ENCODE peak calls at places on chromosomes 13 and 19, in ten cellular contexts. One of them, this sample, is unnamed. For H3K4me1, the result is how much of the 10 kb centered on the place peaks cover.

GRCh38 chr13:23466144-23467002 is 32.9 kb upstream of the SACS start:
- DNase-seq in heart left ventricle: peak
- DNase-seq in IMR-90: peak
- DNase-seq in adrenal gland: peak
- DNase-seq in CD8-positive, alpha-beta T cell: peak
- DNase-seq in CD8-positive, alpha-beta memory T cell: peak
- DNase-seq in effector memory CD4-positive, alpha-beta T cell: peak
- DNase-seq in left ventricle myocardium inferior: peak
- DNase-seq in neural progenitor cell: peak
- DNase-seq in ovary: peak
- DNase-seq in this sample: peak

GRCh38 chr19:57317503-57317902 is 2.8 kb upstream of the ZNF543 start:
- DNase-seq in heart left ventricle: no peak
- DNase-seq in IMR-90: no peak
- DNase-seq in adrenal gland: no peak
- DNase-seq in CD8-positive, alpha-beta T cell: no peak
- DNase-seq in CD8-positive, alpha-beta memory T cell: no peak
- DNase-seq in effector memory CD4-positive, alpha-beta T cell: no peak
- DNase-seq in left ventricle myocardium inferior: no peak
- DNase-seq in neural progenitor cell: peak
- DNase-seq in ovary: no peak
- DNase-seq in this sample: no peak

GRCh38 chr13:109205315-109205714 is 575.9 kb downstream of the MYO16 start:
- DNase-seq in heart left ventricle: no peak
- DNase-seq in IMR-90: no peak
- DNase-seq in adrenal gland: no peak
- DNase-seq in CD8-positive, alpha-beta T cell: no peak
- DNase-seq in CD8-positive, alpha-beta memory T cell: no peak
- DNase-seq in effector memory CD4-positive, alpha-beta T cell: no peak
- DNase-seq in left ventricle myocardium inferior: no peak
- DNase-seq in neural progenitor cell: no peak
- DNase-seq in ovary: no peak
- DNase-seq in this sample: no peak

GRCh38 chr19:46678110-46678732 is 17.2 kb upstream of the DACT3 start:
- DNase-seq in heart left ventricle: no peak
- DNase-seq in IMR-90: no peak
- DNase-seq in adrenal gland: no peak
- DNase-seq in CD8-positive, alpha-beta T cell: peak
- DNase-seq in CD8-positive, alpha-beta memory T cell: peak
- DNase-seq in effector memory CD4-positive, alpha-beta T cell: peak
- DNase-seq in left ventricle myocardium inferior: no peak
- DNase-seq in neural progenitor cell: peak
- DNase-seq in ovary: no peak
- DNase-seq in this sample: no peak

GRCh38 chr19:4371898-4372629 is 28.3 kb downstream of the SH3GL1 start:
- DNase-seq in heart left ventricle: no peak
- DNase-seq in IMR-90: no peak
- DNase-seq in adrenal gland: peak
- DNase-seq in CD8-positive, alpha-beta T cell: no peak
- DNase-seq in CD8-positive, alpha-beta memory T cell: no peak
- DNase-seq in effector memory CD4-positive, alpha-beta T cell: no peak
- DNase-seq in left ventricle myocardium inferior: no peak
- DNase-seq in neural progenitor cell: no peak
- DNase-seq in ovary: peak
- DNase-seq in this sample: no peak

GRCh38 chr19:32708457-32708856 is 11.1 kb upstream of the TDRD12 start:
- DNase-seq in heart left ventricle: no peak
- DNase-seq in IMR-90: no peak
- DNase-seq in adrenal gland: no peak
- DNase-seq in CD8-positive, alpha-beta T cell: no peak
- DNase-seq in CD8-positive, alpha-beta memory T cell: peak
- DNase-seq in effector memory CD4-positive, alpha-beta T cell: no peak
- DNase-seq in left ventricle myocardium inferior: no peak
- DNase-seq in neural progenitor cell: no peak
- DNase-seq in ovary: no peak
- DNase-seq in this sample: no peak

GRCh38 chr13:50650936-50651638 is 192.4 kb downstream of the DLEU7 start:
- DNase-seq in heart left ventricle: no peak
- DNase-seq in IMR-90: peak
- DNase-seq in adrenal gland: no peak
- DNase-seq in CD8-positive, alpha-beta T cell: no peak
- DNase-seq in CD8-positive, alpha-beta memory T cell: no peak
- DNase-seq in effector memory CD4-positive, alpha-beta T cell: no peak
- DNase-seq in left ventricle myocardium inferior: no peak
- DNase-seq in neural progenitor cell: no peak
- DNase-seq in ovary: no peak
- DNase-seq in this sample: no peak

GRCh38 chr19:45320997-45321775 is 1.5 kb downstream of the CKM start:
- DNase-seq in heart left ventricle: no peak
- DNase-seq in IMR-90: no peak
- DNase-seq in adrenal gland: no peak
- DNase-seq in CD8-positive, alpha-beta T cell: no peak
- DNase-seq in CD8-positive, alpha-beta memory T cell: no peak
- DNase-seq in effector memory CD4-positive, alpha-beta T cell: no peak
- DNase-seq in left ventricle myocardium inferior: no peak
- DNase-seq in neural progenitor cell: no peak
- DNase-seq in ovary: no peak
- DNase-seq in this sample: no peak

DNA sequence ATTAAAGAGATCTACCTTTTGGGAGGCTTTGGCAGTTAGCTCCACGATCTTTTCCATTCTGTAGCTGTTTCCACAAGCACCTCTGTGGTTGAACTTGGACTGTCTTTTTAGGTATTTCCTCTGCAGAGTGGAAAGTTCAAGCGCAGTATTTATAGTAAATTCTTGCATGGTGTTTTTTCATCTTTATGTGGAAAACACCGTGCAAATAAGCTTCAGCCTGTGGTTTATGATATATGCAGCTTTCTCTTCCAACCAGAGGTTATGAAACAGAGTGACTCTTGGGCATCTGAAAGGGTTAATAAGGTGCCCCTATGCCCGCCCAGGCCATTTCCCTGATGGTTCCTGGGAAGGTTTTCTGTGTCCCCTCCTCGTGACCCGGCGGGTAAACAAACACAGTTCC is 39.6 kb upstream of the RNF113B start:
- DNase-seq in heart left ventricle: no peak
- DNase-seq in IMR-90: peak
- DNase-seq in adrenal gland: no peak
- DNase-seq in CD8-positive, alpha-beta T cell: no peak
- DNase-seq in CD8-positive, alpha-beta memory T cell: no peak
- DNase-seq in effector memory CD4-positive, alpha-beta T cell: no peak
- DNase-seq in left ventricle myocardium inferior: no peak
- DNase-seq in neural progenitor cell: no peak
- DNase-seq in ovary: no peak
- DNase-seq in this sample: no peak
- H3K4me1 ChIP-seq in heart left ventricle: under half
- H3K4me1 ChIP-seq in IMR-90: under half
- H3K4me1 ChIP-seq in adrenal gland: under half
- H3K4me1 ChIP-seq in CD8-positive, alpha-beta T cell: under half
- H3K4me1 ChIP-seq in CD8-positive, alpha-beta memory T cell: under half
- H3K4me1 ChIP-seq in effector memory CD4-positive, alpha-beta T cell: under half
- H3K4me1 ChIP-seq in left ventricle myocardium inferior: under half
- H3K4me1 ChIP-seq in neural progenitor cell: under half
- H3K4me1 ChIP-seq in ovary: under half
- H3K4me1 ChIP-seq in this sample: half or more

GRCh38 chr13:106922384-106922783 is 354.4 kb upstream of the ARGLU1 start:
- DNase-seq in heart left ventricle: no peak
- DNase-seq in IMR-90: no peak
- DNase-seq in adrenal gland: no peak
- DNase-seq in CD8-positive, alpha-beta T cell: no peak
- DNase-seq in CD8-positive, alpha-beta memory T cell: no peak
- DNase-seq in effector memory CD4-positive, alpha-beta T cell: no peak
- DNase-seq in left ventricle myocardium inferior: no peak
- DNase-seq in neural progenitor cell: no peak
- DNase-seq in ovary: no peak
- DNase-seq in this sample: no peak

GRCh38 chr13:106917024-106917491 is 349.1 kb upstream of the ARGLU1 start:
- DNase-seq in heart left ventricle: peak
- DNase-seq in IMR-90: no peak
- DNase-seq in adrenal gland: no peak
- DNase-seq in CD8-positive, alpha-beta T cell: no peak
- DNase-seq in CD8-positive, alpha-beta memory T cell: no peak
- DNase-seq in effector memory CD4-positive, alpha-beta T cell: no peak
- DNase-seq in left ventricle myocardium inferior: peak
- DNase-seq in neural progenitor cell: peak
- DNase-seq in ovary: peak
- DNase-seq in this sample: no peak

GRCh38 chr13:106919093-106919492 is 351.2 kb upstream of the ARGLU1 start:
- DNase-seq in heart left ventricle: no peak
- DNase-seq in IMR-90: no peak
- DNase-seq in adrenal gland: no peak
- DNase-seq in CD8-positive, alpha-beta T cell: no peak
- DNase-seq in CD8-positive, alpha-beta memory T cell: no peak
- DNase-seq in effector memory CD4-positive, alpha-beta T cell: no peak
- DNase-seq in left ventricle myocardium inferior: no peak
- DNase-seq in neural progenitor cell: no peak
- DNase-seq in ovary: no peak
- DNase-seq in this sample: no peak

GRCh38 chr13:106917673-106918652 is 350.0 kb upstream of the ARGLU1 start:
- DNase-seq in heart left ventricle: peak
- DNase-seq in IMR-90: peak
- DNase-seq in adrenal gland: peak
- DNase-seq in CD8-positive, alpha-beta T cell: peak
- DNase-seq in CD8-positive, alpha-beta memory T cell: peak
- DNase-seq in effector memory CD4-positive, alpha-beta T cell: peak
- DNase-seq in left ventricle myocardium inferior: peak
- DNase-seq in neural progenitor cell: peak
- DNase-seq in ovary: peak
- DNase-seq in this sample: peak

DNA sequence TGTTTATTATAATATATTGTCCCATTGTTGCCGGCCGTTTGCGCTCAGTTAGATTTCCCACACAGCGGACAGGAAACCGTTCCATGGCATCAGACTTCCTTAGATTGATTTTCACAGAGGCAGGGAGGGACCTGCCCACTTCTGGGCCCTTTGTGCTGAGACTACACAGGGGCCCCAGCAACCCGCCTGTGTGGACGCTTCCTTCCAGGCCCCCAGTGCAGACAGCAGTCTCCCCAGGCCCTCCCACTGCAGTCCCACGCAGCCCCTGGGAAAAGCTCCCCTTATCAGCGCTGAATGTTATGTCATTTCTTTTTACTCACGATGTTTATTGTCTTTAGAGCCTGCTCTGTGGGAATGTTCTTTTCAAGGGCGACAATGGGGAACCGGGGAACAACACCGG is 351.7 kb upstream of the ARGLU1 start:
- DNase-seq in heart left ventricle: peak
- DNase-seq in IMR-90: no peak
- DNase-seq in adrenal gland: peak
- DNase-seq in CD8-positive, alpha-beta T cell: no peak
- DNase-seq in CD8-positive, alpha-beta memory T cell: no peak
- DNase-seq in effector memory CD4-positive, alpha-beta T cell: no peak
- DNase-seq in left ventricle myocardium inferior: peak
- DNase-seq in neural progenitor cell: peak
- DNase-seq in ovary: peak
- DNase-seq in this sample: no peak
- H3K4me3 ChIP-seq in heart left ventricle: peak
- H3K4me3 ChIP-seq in IMR-90: no peak
- H3K4me3 ChIP-seq in adrenal gland: no peak
- H3K4me3 ChIP-seq in CD8-positive, alpha-beta T cell: no peak
- H3K4me3 ChIP-seq in CD8-positive, alpha-beta memory T cell: no peak
- H3K4me3 ChIP-seq in effector memory CD4-positive, alpha-beta T cell: no peak
- H3K4me3 ChIP-seq in left ventricle myocardium inferior: peak
- H3K4me3 ChIP-seq in neural progenitor cell: peak
- H3K4me3 ChIP-seq in ovary: no peak
- H3K4me3 ChIP-seq in this sample: no peak

GRCh38 chr13:36718146-36718545 is 44.3 kb downstream of the SERTM1 start:
- DNase-seq in heart left ventricle: no peak
- DNase-seq in IMR-90: peak
- DNase-seq in adrenal gland: no peak
- DNase-seq in CD8-positive, alpha-beta T cell: no peak
- DNase-seq in CD8-positive, alpha-beta memory T cell: no peak
- DNase-seq in effector memory CD4-positive, alpha-beta T cell: no peak
- DNase-seq in left ventricle myocardium inferior: no peak
- DNase-seq in neural progenitor cell: no peak
- DNase-seq in ovary: no peak
- DNase-seq in this sample: no peak

GRCh38 chr13:36728006-36728405 is 54.2 kb downstream of the SERTM1 start:
- DNase-seq in heart left ventricle: no peak
- DNase-seq in IMR-90: no peak
- DNase-seq in adrenal gland: no peak
- DNase-seq in CD8-positive, alpha-beta T cell: no peak
- DNase-seq in CD8-positive, alpha-beta memory T cell: no peak
- DNase-seq in effector memory CD4-positive, alpha-beta T cell: no peak
- DNase-seq in left ventricle myocardium inferior: no peak
- DNase-seq in neural progenitor cell: no peak
- DNase-seq in ovary: no peak
- DNase-seq in this sample: no peak

GRCh38 chr13:36718686-36719085 is 44.9 kb downstream of the SERTM1 start:
- DNase-seq in heart left ventricle: no peak
- DNase-seq in IMR-90: no peak
- DNase-seq in adrenal gland: peak
- DNase-seq in CD8-positive, alpha-beta T cell: no peak
- DNase-seq in CD8-positive, alpha-beta memory T cell: no peak
- DNase-seq in effector memory CD4-positive, alpha-beta T cell: no peak
- DNase-seq in left ventricle myocardium inferior: no peak
- DNase-seq in neural progenitor cell: no peak
- DNase-seq in ovary: no peak
- DNase-seq in this sample: no peak

GRCh38 chr13:36725936-36726335 is 52.1 kb downstream of the SERTM1 start:
- DNase-seq in heart left ventricle: no peak
- DNase-seq in IMR-90: no peak
- DNase-seq in adrenal gland: no peak
- DNase-seq in CD8-positive, alpha-beta T cell: no peak
- DNase-seq in CD8-positive, alpha-beta memory T cell: no peak
- DNase-seq in effector memory CD4-positive, alpha-beta T cell: no peak
- DNase-seq in left ventricle myocardium inferior: no peak
- DNase-seq in neural progenitor cell: no peak
- DNase-seq in ovary: no peak
- DNase-seq in this sample: no peak

DNA sequence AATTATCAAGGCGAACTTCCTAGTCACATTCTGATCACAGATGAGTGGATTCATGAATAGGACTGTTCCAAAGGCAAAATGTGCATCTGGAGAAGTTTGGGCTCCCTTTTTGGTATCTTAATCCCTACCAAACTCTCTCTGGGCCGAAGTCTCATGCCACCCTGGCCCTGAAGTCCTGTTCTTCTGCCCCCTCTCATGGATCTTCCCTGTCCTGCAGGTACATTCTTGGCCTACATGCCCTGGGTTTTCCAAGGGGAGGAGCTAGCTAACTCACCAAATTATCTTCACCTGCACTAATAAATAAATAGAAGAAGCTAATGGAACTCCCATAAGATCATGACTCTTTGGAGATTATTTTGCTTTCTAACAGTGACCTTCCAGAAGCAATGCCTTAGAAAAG is 50.3 kb downstream of the SERTM1 start:
- DNase-seq in heart left ventricle: no peak
- DNase-seq in IMR-90: no peak
- DNase-seq in adrenal gland: no peak
- DNase-seq in CD8-positive, alpha-beta T cell: no peak
- DNase-seq in CD8-positive, alpha-beta memory T cell: no peak
- DNase-seq in effector memory CD4-positive, alpha-beta T cell: no peak
- DNase-seq in left ventricle myocardium inferior: no peak
- DNase-seq in neural progenitor cell: no peak
- DNase-seq in ovary: no peak
- DNase-seq in this sample: no peak
- H3K4me1 ChIP-seq in heart left ventricle: under half
- H3K4me1 ChIP-seq in IMR-90: under half
- H3K4me1 ChIP-seq in adrenal gland: under half
- H3K4me1 ChIP-seq in CD8-positive, alpha-beta T cell: under half
- H3K4me1 ChIP-seq in CD8-positive, alpha-beta memory T cell: under half
- H3K4me1 ChIP-seq in effector memory CD4-positive, alpha-beta T cell: under half
- H3K4me1 ChIP-seq in left ventricle myocardium inferior: under half
- H3K4me1 ChIP-seq in neural progenitor cell: under half
- H3K4me1 ChIP-seq in ovary: under half
- H3K4me1 ChIP-seq in this sample: under half

GRCh38 chr13:42176286-42176685 is 95.7 kb upstream of the AKAP11 start:
- DNase-seq in heart left ventricle: no peak
- DNase-seq in IMR-90: no peak
- DNase-seq in adrenal gland: no peak
- DNase-seq in CD8-positive, alpha-beta T cell: no peak
- DNase-seq in CD8-positive, alpha-beta memory T cell: no peak
- DNase-seq in effector memory CD4-positive, alpha-beta T cell: no peak
- DNase-seq in left ventricle myocardium inferior: no peak
- DNase-seq in neural progenitor cell: no peak
- DNase-seq in ovary: no peak
- DNase-seq in this sample: no peak
- H3K4me3 ChIP-seq in heart left ventricle: no peak
- H3K4me3 ChIP-seq in IMR-90: no peak
- H3K4me3 ChIP-seq in adrenal gland: no peak
- H3K4me3 ChIP-seq in CD8-positive, alpha-beta T cell: no peak
- H3K4me3 ChIP-seq in CD8-positive, alpha-beta memory T cell: no peak
- H3K4me3 ChIP-seq in effector memory CD4-positive, alpha-beta T cell: no peak
- H3K4me3 ChIP-seq in left ventricle myocardium inferior: no peak
- H3K4me3 ChIP-seq in neural progenitor cell: no peak
- H3K4me3 ChIP-seq in ovary: no peak
- H3K4me3 ChIP-seq in this sample: no peak